ENCODE peak calls at places on chromosome 5, in five cellular contexts. K is hepatic stellate cell; O is stimulated activated CD4-positive, alpha-beta T cell treated with anti-CD3 and anti-CD28 coated beads, TNF-alpha, amount 100 ng/mL, for 4 hours; V is SIG-M5; J is globus pallidus. B is an unnamed sample.

GRCh38 chr5:110063640-110064592 is 374.2 kb downstream of the MAN2A1 start:
- DNase-seq in K (peak), O (no peak), V (no peak), J (no peak), B (no peak)

GRCh38 chr5:83583859-83584258 is 112.3 kb downstream of the VCAN start:
- DNase-seq in K (peak), O (no peak), V (no peak), J (no peak), B (no peak)

GRCh38 chr5:125575561-125576504 is 829.4 kb upstream of the ZNF608 start:
- DNase-seq in K (no peak), O (no peak), V (no peak), J (peak), B (peak)

GRCh38 chr5:115170128-115170923 is 618 bp upstream of the TRIM36 start:
- DNase-seq in K (no peak), O (no peak), V (no peak), J (no peak), B (no peak)

GRCh38 chr5:112276996-112277395 is 142.1 kb downstream of the EPB41L4A start:
- DNase-seq in K (no peak), O (no peak), V (no peak), J (no peak), B (no peak)

GRCh38 chr5:95895771-95896170 is 65.9 kb downstream of the ELL2 start:
- DNase-seq in K (no peak), O (no peak), V (no peak), J (peak), B (peak)

GRCh38 chr5:116442095-116442534 is 132.5 kb downstream of the SEMA6A start:
- DNase-seq in K (peak), O (no peak), V (no peak), J (no peak), B (peak)

GRCh38 chr5:125609011-125609410 is 814.2 kb upstream of the GRAMD2B start:
- DNase-seq in K (no peak), O (no peak), V (no peak), J (no peak), B (no peak)

GRCh38 chr5:116402235-116402634 is 172.4 kb downstream of the SEMA6A start:
- DNase-seq in K (no peak), O (no peak), V (no peak), J (no peak), B (no peak)

GRCh38 chr5:52842111-52842510 is 54.4 kb downstream of the ITGA1 start:
- DNase-seq in K (no peak), O (no peak), V (no peak), J (no peak), B (no peak)

GRCh38 chr5:172456076-172456800 is 1.9 kb upstream of the SH3PXD2B start:
- DNase-seq in K (no peak), O (no peak), V (no peak), J (no peak), B (no peak)

GRCh38 chr5:149133795-149134777 is 7.2 kb upstream of the ABLIM3 start:
- DNase-seq in K (peak), O (no peak), V (no peak), J (no peak), B (no peak)

GRCh38 chr5:152185547-152186234 is 219.4 kb downstream of the NMUR2 start:
- DNase-seq in K (no peak), O (no peak), V (no peak), J (no peak), B (no peak)

GRCh38 chr5:163760498-163760897 is 255.1 kb downstream of the MAT2B start:
- DNase-seq in K (peak), O (no peak), V (no peak), J (no peak), B (no peak)

GRCh38 chr5:167241436-167242067 is 1049.9 kb upstream of the WWC1 start:
- DNase-seq in K (no peak), O (no peak), V (no peak), J (no peak), B (no peak)

GRCh38 chr5:66174338-66174737 is 30.2 kb downstream of the SREK1 start:
- DNase-seq in K (no peak), O (no peak), V (no peak), J (peak), B (peak)

GRCh38 chr5:168315991-168316578 is 24.6 kb downstream of the WWC1 start:
- DNase-seq in K (no peak), O (no peak), V (no peak), J (no peak), B (peak)

GRCh38 chr5:107486489-107486888 is 184.2 kb downstream of the EFNA5 start:
- DNase-seq in K (no peak), O (peak), V (peak), J (no peak), B (no peak)

GRCh38 chr5:135577421-135577820 is 1.4 kb downstream of the CXCL14 start:
- DNase-seq in K (no peak), O (no peak), V (no peak), J (no peak), B (no peak)

GRCh38 chr5:137808503-137809135 is 54.5 kb upstream of the HNRNPA0 start:
- DNase-seq in K (no peak), O (no peak), V (no peak), J (peak), B (no peak)

GRCh38 chr5:97420646-97421045 is 237.6 kb upstream of the RIOK2 start:
- DNase-seq in K (no peak), O (no peak), V (no peak), J (no peak), B (no peak)